ENCODE peak calls at places on chromosomes 1 and 21, in ten cellular contexts. T is fibroblast of lung, X is brain microvascular endothelial cell, I is mammary epithelial cell, N is H1, G is stomach, C is kidney, L is dorsolateral prefrontal cortex, Y is Panc1, P is colonic mucosa. Z is an unnamed sample.

GRCh38 chr1:3881191-3881475 is 18.9 kb downstream of the C1orf174 start:
- DNase-seq in T (no peak), X (no peak), I (no peak), N (no peak), G (no peak), C (no peak), L (no peak), Y (no peak), P (no peak), Z (no peak)

GRCh38 chr1:11558286-11558685 is 79.3 kb downstream of the DISP3 start:
- DNase-seq in T (no peak), X (no peak), I (no peak), N (no peak), G (no peak), C (no peak), L (no peak), Y (no peak), P (no peak), Z (no peak)

GRCh38 chr1:106232128-106232527 is 824.3 kb upstream of the PRMT6 start:
- DNase-seq in T (no peak), X (no peak), I (no peak), N (no peak), G (no peak), C (no peak), L (no peak), Y (no peak), P (no peak), Z (no peak)

GRCh38 chr1:147598631-147599361 is 57.5 kb downstream of the BCL9 start:
- DNase-seq in T (no peak), X (peak), I (no peak), N (peak), G (peak), C (peak), L (peak), Y (no peak), P (no peak), Z (peak)

GRCh38 chr1:5978452-5978851 is 13.8 kb downstream of the NPHP4 start:
- DNase-seq in T (no peak), X (no peak), I (no peak), N (no peak), G (no peak), C (no peak), L (no peak), Y (no peak), P (no peak), Z (no peak)

GRCh38 chr1:238960071-238960470 is 426.3 kb upstream of the CHRM3 start:
- DNase-seq in T (peak), X (peak), I (peak), N (no peak), G (no peak), C (no peak), L (no peak), Y (no peak), P (no peak), Z (no peak)

GRCh38 chr1:201217146-201217545 is 26.5 kb downstream of the IGFN1 start:
- DNase-seq in T (no peak), X (no peak), I (no peak), N (peak), G (no peak), C (peak), L (no peak), Y (no peak), P (peak), Z (peak)

GRCh38 chr1:17914142-17914541 is 159.0 kb downstream of the ACTL8 start:
- DNase-seq in T (no peak), X (no peak), I (no peak), N (no peak), G (no peak), C (no peak), L (no peak), Y (no peak), P (no peak), Z (no peak)

GRCh38 chr1:1143636-1144035 is 27.7 kb upstream of the C1orf159 start:
- DNase-seq in T (no peak), X (no peak), I (no peak), N (no peak), G (no peak), C (no peak), L (no peak), Y (no peak), P (no peak), Z (no peak)

GRCh38 chr1:238293075-238293474 is 402.4 kb upstream of the ZP4 start:
- DNase-seq in T (no peak), X (no peak), I (no peak), N (no peak), G (no peak), C (no peak), L (no peak), Y (no peak), P (no peak), Z (no peak)

GRCh38 chr1:174413632-174414031 is 34.1 kb upstream of the GPR52 start:
- DNase-seq in T (peak), X (no peak), I (no peak), N (no peak), G (no peak), C (no peak), L (no peak), Y (no peak), P (no peak), Z (no peak)

GRCh38 chr1:197919523-197920301 is 2.5 kb downstream of the LHX9 start:
- DNase-seq in T (no peak), X (no peak), I (no peak), N (peak), G (no peak), C (no peak), L (no peak), Y (no peak), P (no peak), Z (no peak)

GRCh38 chr21:36661511-36662309 is 37.2 kb upstream of the SIM2 start:
- DNase-seq in T (peak), X (peak), I (no peak), N (no peak), G (peak), C (no peak), L (peak), Y (no peak), P (peak), Z (no peak)

GRCh38 chr1:159892944-159893343 is 7.0 kb downstream of the CFAP45 start:
- DNase-seq in T (no peak), X (no peak), I (peak), N (no peak), G (no peak), C (no peak), L (no peak), Y (no peak), P (no peak), Z (no peak)

GRCh38 chr1:183920651-183921050 is 115.7 kb downstream of the RGL1 start:
- DNase-seq in T (no peak), X (no peak), I (no peak), N (no peak), G (no peak), C (no peak), L (no peak), Y (no peak), P (no peak), Z (no peak)

GRCh38 chr1:231419147-231419546 is 2.9 kb downstream of the EGLN1 start:
- DNase-seq in T (no peak), X (no peak), I (peak), N (no peak), G (no peak), C (no peak), L (no peak), Y (no peak), P (no peak), Z (no peak)

GRCh38 chr1:223429313-223429731 is 36.1 kb downstream of the CCDC185 start:
- DNase-seq in T (no peak), X (no peak), I (peak), N (no peak), G (no peak), C (no peak), L (peak), Y (no peak), P (no peak), Z (no peak)

GRCh38 chr1:184684285-184685077 is 70.2 kb downstream of the EDEM3 start:
- DNase-seq in T (peak), X (no peak), I (no peak), N (no peak), G (peak), C (no peak), L (peak), Y (no peak), P (no peak), Z (no peak)

GRCh38 chr1:209554761-209555611 is 28.5 kb upstream of the CAMK1G start:
- DNase-seq in T (no peak), X (no peak), I (no peak), N (no peak), G (no peak), C (no peak), L (no peak), Y (no peak), P (no peak), Z (no peak)

GRCh38 chr1:3924871-3925655 is 25.0 kb upstream of the C1orf174 start:
- DNase-seq in T (no peak), X (no peak), I (no peak), N (no peak), G (no peak), C (peak), L (no peak), Y (no peak), P (no peak), Z (no peak)

GRCh38 chr1:117210831-117211261 is at the start of gene VTCN1:
- DNase-seq in T (no peak), X (no peak), I (peak), N (no peak), G (peak), C (peak), L (no peak), Y (no peak), P (no peak), Z (no peak)

GRCh38 chr1:233905416-233906051 is 1.1 kb downstream of the SLC35F3 start:
- DNase-seq in T (no peak), X (no peak), I (no peak), N (peak), G (no peak), C (peak), L (peak), Y (no peak), P (no peak), Z (no peak)

GRCh38 chr1:106526650-106527049 is 529.8 kb upstream of the PRMT6 start:
- DNase-seq in T (peak), X (peak), I (peak), N (no peak), G (no peak), C (no peak), L (no peak), Y (no peak), P (no peak), Z (no peak)

GRCh38 chr1:53375440-53375839 is 47.6 kb upstream of the LRP8 start:
- DNase-seq in T (no peak), X (no peak), I (no peak), N (peak), G (peak), C (peak), L (no peak), Y (no peak), P (peak), Z (peak)

GRCh38 chr1:99728494-99729235 is 37.8 kb downstream of the FRRS1 start:
- DNase-seq in T (no peak), X (peak), I (peak), N (no peak), G (no peak), C (no peak), L (no peak), Y (no peak), P (no peak), Z (no peak)

GRCh38 chr1:225378880-225379279 is 49.0 kb downstream of the LBR start:
- DNase-seq in T (peak), X (peak), I (peak), N (peak), G (no peak), C (no peak), L (no peak), Y (no peak), P (no peak), Z (no peak)

GRCh38 chr1:56439610-56440264 is 139.6 kb downstream of the PLPP3 start:
- DNase-seq in T (no peak), X (no peak), I (no peak), N (no peak), G (no peak), C (no peak), L (peak), Y (no peak), P (no peak), Z (no peak)

GRCh38 chr1:24909388-24909898 is 20.6 kb downstream of the RUNX3 start:
- DNase-seq in T (peak), X (peak), I (no peak), N (peak), G (peak), C (peak), L (no peak), Y (no peak), P (peak), Z (no peak)

GRCh38 chr1:159830737-159831136 is 4.1 kb downstream of the SLAMF8 start:
- DNase-seq in T (no peak), X (no peak), I (no peak), N (no peak), G (no peak), C (no peak), L (no peak), Y (no peak), P (no peak), Z (no peak)

GRCh38 chr1:20376171-20376570 is 85.5 kb downstream of the VWA5B1 start:
- DNase-seq in T (no peak), X (no peak), I (no peak), N (no peak), G (no peak), C (no peak), L (no peak), Y (no peak), P (no peak), Z (no peak)

GRCh38 chr1:89081005-89081404 is 16.0 kb upstream of the GBP1 start:
- DNase-seq in T (no peak), X (no peak), I (no peak), N (no peak), G (no peak), C (no peak), L (no peak), Y (no peak), P (no peak), Z (no peak)

GRCh38 chr1:218156602-218157001 is 128.5 kb upstream of the RRP15 start:
- DNase-seq in T (no peak), X (no peak), I (no peak), N (peak), G (no peak), C (peak), L (no peak), Y (no peak), P (no peak), Z (no peak)

DNA sequence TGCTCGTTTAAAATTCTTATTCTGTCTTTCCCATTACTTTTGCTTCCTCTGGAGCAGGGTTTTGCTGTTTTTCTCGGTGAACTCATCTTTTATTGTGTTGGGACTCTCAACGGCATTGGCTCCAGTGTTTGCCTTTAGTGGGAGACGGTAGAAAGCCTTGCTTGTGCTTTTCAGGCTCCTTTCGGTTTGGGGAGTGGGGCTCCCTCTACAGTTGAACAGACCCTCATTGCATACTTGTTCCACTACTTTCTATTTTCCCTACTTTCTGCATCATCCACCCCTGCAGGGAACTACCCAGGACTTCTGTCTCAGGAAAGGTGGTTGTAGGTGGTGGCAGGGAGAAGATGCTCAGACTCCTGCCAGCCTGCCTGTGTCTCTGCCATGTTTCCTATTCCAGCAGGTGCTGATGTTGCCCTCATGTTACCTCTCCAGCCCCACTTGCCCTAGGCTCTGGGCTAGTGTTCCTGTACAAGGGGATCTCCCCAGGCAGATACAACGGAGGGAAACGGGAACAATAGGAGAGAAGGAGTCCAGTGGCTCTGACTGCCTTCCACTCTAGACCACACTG is 68.5 kb upstream of the ZBTB18 start:
- DNase-seq in T (no peak), X (no peak), I (no peak), N (peak), G (no peak), C (no peak), L (no peak), Y (no peak), P (no peak), Z (no peak)
- TF ChIP-seq CTCF in T (no peak), X (peak), I (no peak), N (peak), G (no peak), C (no peak), L (no peak), Y (no peak), P (no peak), Z (no peak)

DNA sequence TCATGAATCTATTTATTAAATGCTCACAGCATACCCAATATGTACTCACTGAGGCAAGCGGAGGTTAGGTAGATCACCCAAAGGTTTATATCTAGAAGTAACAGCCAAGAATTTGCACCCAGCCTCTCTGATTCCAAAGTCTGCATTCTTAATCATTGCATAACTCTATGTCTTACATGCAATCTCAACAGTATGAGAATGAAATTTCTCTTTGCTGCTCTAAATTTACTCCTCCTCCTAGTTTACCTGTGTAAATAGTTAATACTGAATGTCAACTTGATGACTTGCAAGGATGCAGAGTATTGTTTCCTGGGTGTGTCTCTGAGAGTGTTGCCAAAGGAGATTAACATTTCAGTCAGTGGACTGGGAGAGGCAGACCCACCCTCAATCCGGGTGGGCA is 840.6 kb downstream of the BRINP3 start:
- DNase-seq in T (no peak), X (no peak), I (no peak), N (no peak), G (no peak), C (no peak), L (no peak), Y (no peak), P (no peak), Z (no peak)
- H3K27ac ChIP-seq in T (no peak), X (no peak), I (no peak), N (no peak), G (no peak), C (no peak), L (no peak), Y (no peak), P (no peak), Z (no peak)

GRCh38 chr1:71944006-71944405 is 338.3 kb downstream of the NEGR1 start:
- DNase-seq in T (no peak), X (no peak), I (no peak), N (no peak), G (no peak), C (no peak), L (no peak), Y (no peak), P (peak), Z (no peak)

GRCh38 chr1:71950579-71950978 is 331.8 kb downstream of the NEGR1 start:
- DNase-seq in T (no peak), X (no peak), I (peak), N (no peak), G (no peak), C (no peak), L (no peak), Y (no peak), P (no peak), Z (no peak)

GRCh38 chr1:71948561-71948960 is 333.8 kb downstream of the NEGR1 start:
- DNase-seq in T (no peak), X (no peak), I (no peak), N (no peak), G (no peak), C (no peak), L (peak), Y (no peak), P (no peak), Z (no peak)
- TF ChIP-seq CTCF in T (no peak), X (no peak), I (no peak), N (no peak), G (no peak), C (no peak), L (no peak), Y (no peak), P (no peak), Z (no peak)

GRCh38 chr1:228089520-228090380 is 7.2 kb downstream of the ARF1 start:
- DNase-seq in T (no peak), X (no peak), I (no peak), N (no peak), G (peak), C (peak), L (no peak), Y (no peak), P (no peak), Z (peak)
- H3K27ac ChIP-seq in T (no peak), X (no peak), I (no peak), N (no peak), G (peak), C (no peak), L (peak), Y (no peak), P (no peak), Z (no peak)

GRCh38 chr1:44890007-44890406 is 47.0 kb upstream of the PTCH2 start:
- DNase-seq in T (no peak), X (no peak), I (no peak), N (no peak), G (no peak), C (no peak), L (no peak), Y (no peak), P (no peak), Z (no peak)

GRCh38 chr1:44885406-44885805 is 42.4 kb upstream of the PTCH2 start:
- DNase-seq in T (no peak), X (no peak), I (no peak), N (no peak), G (no peak), C (no peak), L (no peak), Y (no peak), P (no peak), Z (no peak)

GRCh38 chr1:44881011-44881632 is 38.1 kb upstream of the PTCH2 start:
- DNase-seq in T (peak), X (peak), I (peak), N (no peak), G (no peak), C (no peak), L (peak), Y (no peak), P (no peak), Z (no peak)

GRCh38 chr1:44884746-44885145 is 41.7 kb upstream of the PTCH2 start:
- DNase-seq in T (no peak), X (no peak), I (no peak), N (no peak), G (no peak), C (no peak), L (no peak), Y (no peak), P (no peak), Z (no peak)
- TF ChIP-seq CTCF in T (no peak), X (no peak), I (no peak), N (no peak), G (no peak), C (no peak), L (no peak), Y (no peak), P (no peak), Z (no peak)

GRCh38 chr1:228238007-228238406 is 30.2 kb downstream of the OBSCN start:
- DNase-seq in T (no peak), X (no peak), I (no peak), N (peak), G (no peak), C (no peak), L (no peak), Y (no peak), P (no peak), Z (no peak)
- H3K27ac ChIP-seq in T (no peak), X (no peak), I (no peak), N (no peak), G (no peak), C (no peak), L (no peak), Y (no peak), P (no peak), Z (no peak)

GRCh38 chr1:244451951-244452795 is 464 bp upstream of the ADSS2 start:
- DNase-seq in T (peak), X (peak), I (peak), N (peak), G (peak), C (peak), L (peak), Y (peak), P (peak), Z (peak)
- TF ChIP-seq CTCF in T (peak), X (peak), I (peak), N (peak), G (peak), C (peak), L (peak), Y (peak), P (no peak), Z (no peak)

GRCh38 chr1:31397360-31398095 is 15.5 kb upstream of the SERINC2 start:
- DNase-seq in T (no peak), X (no peak), I (peak), N (no peak), G (no peak), C (no peak), L (no peak), Y (no peak), P (no peak), Z (no peak)
- H3K27ac ChIP-seq in T (peak), X (no peak), I (peak), N (no peak), G (no peak), C (no peak), L (no peak), Y (no peak), P (no peak), Z (no peak)